ENCODE peak calls at places on chromosomes 13 and 19, in seven cellular contexts. X is COR-L47; Z is Jurkat, Clone E6-1; C is activated T-helper 1 cell treated with anti-CD3 and anti-CD28 coated beads, Interleukin-12 subunit alpha, Interleukin-12 subunit beta, Interleukin-2, Interleukin-4 antibody, amounts not matched to agents 30 ng/mL and 10 ng/mL and 1 ng/mL, durations not matched to agents 14 hours and 24 hours and 36 hours; H is stimulated activated CD4-positive, alpha-beta T cell treated with anti-CD3 and anti-CD28 coated beads, TNF-alpha, amount 100 ng/mL, for 48 hours; Y is activated CD4-positive, alpha-beta T cell treated with anti-CD3 and anti-CD28 coated beads for 48 hours; K is amygdala. N is an unnamed sample.

GRCh38 chr13:71864094-71864980 is 2.7 kb downstream of the DACH1 start:
- DNase-seq in X (peak; percentile 73), Z (no peak), C (no peak), H (no peak), Y (peak; percentile 18), K (no peak), N (peak; percentile 91)

GRCh38 chr19:42270346-42271044 is 1.4 kb downstream of the CIC start:
- DNase-seq in X (peak; percentile 54), Z (no peak), C (peak; percentile 59), H (peak; percentile 62), Y (peak; percentile 79), K (no peak), N (peak; percentile 55)

GRCh38 chr13:45195421-45195820 is 5.4 kb downstream of the KCTD4 start:
- DNase-seq in X (no peak), Z (no peak), C (no peak), H (no peak), Y (no peak), K (no peak), N (no peak)

GRCh38 chr13:48144413-48145035 is 49.6 kb upstream of the MED4 start:
- DNase-seq in X (no peak), Z (no peak), C (no peak), H (no peak), Y (no peak), K (no peak), N (no peak)

GRCh38 chr13:107822006-107822405 is 393.3 kb downstream of the LIG4 start:
- DNase-seq in X (no peak), Z (no peak), C (no peak), H (no peak), Y (no peak), K (no peak), N (no peak)

GRCh38 chr19:53190253-53190652 is 2.9 kb downstream of the ZNF665 start:
- DNase-seq in X (no peak), Z (no peak), C (no peak), H (no peak), Y (no peak), K (no peak), N (no peak)

GRCh38 chr19:43639507-43640423 is at the start of gene CADM4:
- DNase-seq in X (peak; percentile 46), Z (no peak), C (peak; percentile 30), H (no peak), Y (peak; percentile 47), K (no peak), N (peak; percentile 45)

GRCh38 chr19:52007805-52008557 is at the start of gene ZNF615:
- DNase-seq in X (peak; percentile 79), Z (no peak), C (peak; percentile 80), H (peak; percentile 71), Y (peak; percentile 91), K (peak; percentile 48), N (peak; percentile 94)

N was measured in colonic mucosa.